ENCODE peak calls at places on chromosomes 7 and 10, in ten cellular contexts. Y is amniotic stem cell; T is GM10248; A is progenitor cell of endocrine pancreas; O is AG09319; Z is germinal center; Q is stimulated activated CD8-positive, alpha-beta memory T cell treated with anti-CD3 and anti-CD28 coated beads, Interleukin-2, amount 100 ng/mL, for 1 hour; X is anterior cingulate cortex; D is HFF-Myc; U is caudate nucleus. J is an unnamed sample.

GRCh38 chr10:77463967-77464745 is 173.5 kb downstream of the KCNMA1 start:
- DNase-seq in Y (no peak), T (no peak), A (no peak), O (no peak), Z (no peak), Q (no peak), X (no peak), D (no peak), U (no peak), J (no peak)

GRCh38 chr10:13709931-13710690 is 123.3 kb downstream of the PRPF18 start:
- DNase-seq in Y (no peak), T (no peak), A (no peak), O (peak; percentile 49), Z (no peak), Q (no peak), X (peak; percentile 67), D (no peak), U (peak; percentile 50), J (no peak)

GRCh38 chr7:135661311-135662122 is 797 bp upstream of the STMP1 start:
- DNase-seq in Y (no peak), T (peak; percentile 32), A (no peak), O (no peak), Z (no peak), Q (no peak), X (no peak), D (no peak), U (no peak), J (no peak)

GRCh38 chr7:122082160-122082559 is 61.9 kb downstream of the AASS start:
- DNase-seq in Y (no peak), T (no peak), A (no peak), O (no peak), Z (no peak), Q (no peak), X (no peak), D (no peak), U (no peak), J (no peak)

GRCh38 chr10:120978589-120979252 is 127.6 kb downstream of the WDR11 start:
- DNase-seq in Y (no peak), T (no peak), A (no peak), O (no peak), Z (no peak), Q (no peak), X (no peak), D (peak; percentile 2), U (no peak), J (peak; percentile 38)

GRCh38 chr7:1943933-1944618 is 274.0 kb downstream of the ELFN1 start:
- DNase-seq in Y (no peak), T (no peak), A (no peak), O (no peak), Z (no peak), Q (no peak), X (no peak), D (no peak), U (no peak), J (no peak)

GRCh38 chr7:100562195-100563099 is 11.3 kb downstream of the SAP25 start:
- DNase-seq in Y (no peak), T (no peak), A (no peak), O (no peak), Z (no peak), Q (no peak), X (no peak), D (no peak), U (no peak), J (no peak)

GRCh38 chr10:10785627-10786333 is 231.9 kb upstream of the CELF2 start:
- DNase-seq in Y (no peak), T (no peak), A (no peak), O (no peak), Z (no peak), Q (no peak), X (no peak), D (no peak), U (no peak), J (no peak)

GRCh38 chr10:104347295-104348045 is 6.2 kb upstream of the CFAP58 start:
- DNase-seq in Y (no peak), T (no peak), A (no peak), O (no peak), Z (no peak), Q (no peak), X (no peak), D (no peak), U (no peak), J (no peak)

GRCh38 chr7:45151967-45152366 is 5.6 kb upstream of the RAMP3 start:
- DNase-seq in Y (no peak), T (no peak), A (no peak), O (no peak), Z (no peak), Q (no peak), X (no peak), D (no peak), U (no peak), J (no peak)

GRCh38 chr7:2405201-2405600 is 1.8 kb downstream of the CHST12 start:
- DNase-seq in Y (no peak), T (no peak), A (no peak), O (no peak), Z (no peak), Q (no peak), X (no peak), D (no peak), U (no peak), J (no peak)

GRCh38 chr7:99352247-99352646 is 22.3 kb upstream of the ARPC1B start:
- DNase-seq in Y (no peak), T (no peak), A (no peak), O (no peak), Z (no peak), Q (no peak), X (no peak), D (no peak), U (no peak), J (no peak)

GRCh38 chr10:99619851-99620712 is at the start of gene SLC25A28:
- DNase-seq in Y (peak; percentile 99), T (peak; percentile 95), A (peak; percentile 25), O (peak; percentile 100), Z (peak; percentile 97), Q (peak; percentile 88), X (peak; percentile 98), D (peak; percentile 100), U (peak; percentile 100), J (peak; percentile 93)

GRCh38 chr7:150450491-150450992 is at the start of gene GIMAP8:
- DNase-seq in Y (no peak), T (peak; percentile 50), A (no peak), O (no peak), Z (no peak), Q (peak; percentile 44), X (no peak), D (no peak), U (no peak), J (no peak)